ENCODE peak calls at places on chromosomes 6 and 20, in ten cellular contexts. D, G, N, T, W, R, U, C, B and K are unnamed samples.

GRCh38 chr6:131951576-131952230 is 531 bp upstream of the CCN2 start:
- DNase-seq in B (no peak), C (no peak), U (no peak), T (no peak), W (no peak), D (no peak), G (no peak), N (no peak), R (no peak), K (no peak)

GRCh38 chr20:37323985-37324384 is 22.0 kb upstream of the SRC start:
- DNase-seq in T (no peak), G (peak), W (no peak), U (no peak), B (no peak), C (no peak), D (no peak), R (no peak), N (no peak), K (no peak)

GRCh38 chr20:19816386-19816785 is 58.3 kb downstream of the RIN2 start:
- DNase-seq in B (no peak), C (no peak), W (no peak), R (no peak), D (no peak), N (no peak), G (no peak), U (no peak), T (no peak), K (no peak)

GRCh38 chr20:19936801-19937583 is 80.2 kb upstream of the NAA20 start:
- DNase-seq in U (no peak), C (no peak), T (peak), N (no peak), D (no peak), G (no peak), B (no peak), R (no peak), W (peak), K (no peak)

GRCh38 chr6:137903933-137904821 is 37.1 kb downstream of the TNFAIP3 start:
- DNase-seq in B (no peak), U (peak), N (peak), C (no peak), R (no peak), G (peak), T (no peak), D (no peak), W (no peak), K (peak)

GRCh38 chr6:118776607-118777549 is 117.1 kb upstream of the ASF1A start:
- DNase-seq in C (peak), N (peak), W (peak), D (peak), U (peak), T (no peak), B (peak), R (no peak), G (peak), K (peak)

GRCh38 chr6:85641522-85641915 is 1.2 kb downstream of the SYNCRIP start:
- DNase-seq in B (no peak), W (no peak), R (no peak), N (peak), T (no peak), C (no peak), D (no peak), G (peak), U (no peak), K (no peak)

GRCh38 chr20:2700913-2701620 is 8.5 kb downstream of the EBF4 start:
- DNase-seq in U (no peak), W (peak), C (no peak), T (no peak), N (no peak), G (no peak), B (no peak), R (no peak), D (no peak), K (no peak)

GRCh38 chr20:19934792-19935491 is 82.2 kb upstream of the NAA20 start:
- DNase-seq in N (no peak), T (no peak), C (peak), R (peak), G (no peak), W (peak), B (no peak), D (no peak), U (no peak), K (no peak)

GRCh38 chr6:154356690-154357089 is at the start of gene IPCEF1:
- DNase-seq in T (no peak), N (no peak), U (no peak), C (no peak), B (no peak), R (no peak), G (no peak), D (no peak), W (no peak), K (no peak)

GRCh38 chr6:17842014-17842776 is 135.5 kb upstream of the NUP153 start:
- DNase-seq in D (no peak), C (no peak), N (peak), R (no peak), T (no peak), W (no peak), B (no peak), U (no peak), G (no peak), K (peak)

GRCh38 chr20:44814937-44815336 is 4.6 kb upstream of the RIMS4 start:
- DNase-seq in T (no peak), R (no peak), G (no peak), U (no peak), W (no peak), N (no peak), C (no peak), B (no peak), D (no peak), K (no peak)

GRCh38 chr6:43433148-43433547 is 5.8 kb downstream of the ABCC10 start:
- DNase-seq in W (no peak), T (no peak), G (no peak), D (no peak), U (no peak), C (no peak), R (no peak), N (no peak), B (no peak), K (no peak)

GRCh38 chr20:49323622-49324238 is 45.9 kb upstream of the ZNFX1 start:
- DNase-seq in R (no peak), G (peak), T (no peak), N (peak), U (peak), W (no peak), C (peak), D (no peak), B (no peak), K (peak)

GRCh38 chr6:56096946-56097345 is 150.4 kb downstream of the COL21A1 start:
- DNase-seq in U (no peak), T (no peak), N (no peak), R (no peak), C (no peak), W (no peak), B (no peak), G (no peak), D (no peak), K (no peak)

GRCh38 chr20:63441136-63441776 is 31.2 kb downstream of the KCNQ2 start:
- DNase-seq in B (peak), N (no peak), C (no peak), R (no peak), T (no peak), U (no peak), W (no peak), D (no peak), G (no peak), K (no peak)

GRCh38 chr6:45864651-45865050 is 151.0 kb downstream of the CLIC5 start:
- DNase-seq in C (no peak), N (no peak), G (no peak), D (no peak), W (no peak), T (no peak), U (no peak), B (no peak), R (no peak), K (no peak)

GRCh38 chr20:50491168-50491567 is 19.0 kb upstream of the PTPN1 start:
- DNase-seq in D (no peak), T (no peak), C (no peak), W (no peak), N (no peak), R (no peak), U (no peak), G (no peak), B (no peak), K (no peak)

GRCh38 chr20:53279735-53280134 is 307.6 kb downstream of the TSHZ2 start:
- DNase-seq in N (no peak), B (no peak), U (no peak), T (no peak), W (no peak), R (no peak), C (no peak), G (no peak), D (no peak), K (no peak)

GRCh38 chr6:52553158-52553557 is 23.7 kb downstream of the TRAM2 start:
- DNase-seq in C (no peak), B (no peak), D (no peak), W (no peak), U (no peak), T (no peak), G (no peak), N (no peak), R (no peak), K (no peak)

GRCh38 chr6:111492499-111492898 is 9.5 kb upstream of the REV3L start:
- DNase-seq in N (no peak), B (no peak), T (no peak), G (no peak), W (no peak), R (no peak), C (no peak), D (no peak), U (no peak), K (no peak)
- TF ChIP-seq POLR2A in N (no peak), B (no peak), T (no peak), G (no peak), W (no peak), R (no peak), C (no peak), D (no peak), U (no peak), K (no peak)

GRCh38 chr6:158853872-158854213 is 34.7 kb upstream of the EZR start:
- DNase-seq in B (no peak), T (no peak), G (no peak), W (no peak), R (no peak), C (no peak), U (no peak), N (peak), D (no peak), K (peak)

GRCh38 chr6:158852312-158853071 is 33.3 kb upstream of the EZR start:
- DNase-seq in W (no peak), D (no peak), N (no peak), G (no peak), R (no peak), U (no peak), T (no peak), C (no peak), B (no peak), K (no peak)

GRCh38 chr6:158854214-158855101 is 35.3 kb upstream of the EZR start:
- DNase-seq in N (peak), B (no peak), G (peak), C (no peak), U (peak), D (no peak), R (no peak), T (no peak), W (no peak), K (peak)

GRCh38 chr6:158850807-158851115 is 31.6 kb upstream of the EZR start:
- DNase-seq in R (no peak), U (no peak), T (no peak), N (no peak), D (no peak), W (no peak), G (peak), C (no peak), B (no peak), K (no peak)

DNA sequence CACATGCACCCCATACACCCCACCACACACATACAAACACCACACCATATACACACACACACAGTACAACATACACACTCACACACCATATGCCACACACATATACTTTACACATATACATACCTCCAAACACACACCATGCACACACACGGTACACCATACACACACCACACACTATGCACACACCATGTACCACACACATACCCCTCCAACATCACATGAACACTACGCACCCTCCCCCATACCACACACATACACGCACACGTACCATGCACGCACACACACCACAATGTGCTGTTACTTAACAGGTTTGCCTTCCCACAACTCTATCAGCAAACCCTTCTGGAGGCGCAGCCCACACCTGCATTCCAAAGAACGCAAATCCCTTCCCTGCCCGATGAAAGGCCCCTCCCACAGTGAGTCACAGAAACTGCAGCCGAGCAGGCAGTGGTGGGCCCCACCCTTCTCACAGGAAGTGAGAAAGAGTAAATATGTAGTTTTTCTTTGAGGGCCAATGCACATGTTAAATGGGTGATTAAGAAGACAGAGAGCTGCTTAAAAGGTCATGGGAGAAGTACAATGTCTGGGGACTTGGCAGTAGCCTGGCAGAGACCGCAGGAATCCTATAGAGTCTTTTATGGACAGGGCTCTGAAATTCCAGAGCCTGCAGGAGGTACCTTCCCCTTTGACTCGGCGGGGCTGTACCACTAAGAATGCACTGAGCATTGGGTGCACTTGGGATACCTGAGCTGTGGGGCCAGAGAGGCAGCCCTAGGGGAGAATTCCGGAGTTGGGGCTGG is 34.1 kb upstream of the EZR start:
- DNase-seq in W (no peak), D (peak), T (peak), B (peak), N (peak), G (peak), R (no peak), U (peak), C (peak), K (peak)
- TF ChIP-seq POLR2A in W (no peak), D (no peak), T (peak), B (no peak), N (peak), G (no peak), R (no peak), U (no peak), C (peak), K (peak)

GRCh38 chr6:20403766-20404640 is 2.3 kb downstream of the E2F3 start:
- DNase-seq in W (no peak), N (peak), C (no peak), D (no peak), T (no peak), R (no peak), B (no peak), U (peak), G (peak), K (peak)

GRCh38 chr6:20404641-20405032 is 3.0 kb downstream of the E2F3 start:
- DNase-seq in G (peak), N (peak), C (no peak), T (peak), W (peak), R (no peak), U (peak), B (no peak), D (no peak), K (peak)

GRCh38 chr6:20402181-20403079 is 751 bp downstream of the E2F3 start:
- DNase-seq in D (peak), T (peak), U (peak), N (peak), G (no peak), W (peak), C (peak), B (peak), R (peak), K (peak)

GRCh38 chr6:20401403-20402180 is at the start of gene E2F3:
- DNase-seq in W (peak), R (peak), C (peak), U (peak), G (peak), T (peak), N (peak), D (peak), B (peak), K (peak)

GRCh38 chr6:20403080-20403765 is 1.5 kb downstream of the E2F3 start:
- DNase-seq in U (peak), G (peak), D (peak), R (peak), W (peak), C (peak), T (peak), B (peak), N (peak), K (peak)
- TF ChIP-seq POLR2A in U (peak), G (no peak), D (no peak), R (peak), W (no peak), C (peak), T (no peak), B (peak), N (peak), K (no peak)

GRCh38 chr6:150694889-150695288 is 95.2 kb downstream of the PLEKHG1 start:
- DNase-seq in B (no peak), T (no peak), G (no peak), R (no peak), U (no peak), N (no peak), W (no peak), D (no peak), C (no peak), K (no peak)
- TF ChIP-seq POLR2A in B (no peak), T (no peak), G (no peak), R (no peak), U (no peak), N (no peak), W (no peak), D (no peak), C (no peak), K (no peak)